ENCODE peak calls at places on chromosomes 13 and 19, in four cellular contexts. E is adipocyte, L is kidney epithelial cell, B is WTC11. P is an unnamed sample.

GRCh38 chr19:18029617-18030338 is 21.8 kb downstream of the ARRDC2 start:
- DNase-seq in E (no peak), L (no peak), B (no peak), P (no peak)

GRCh38 chr13:88602786-88603777 is 931.9 kb downstream of the SLITRK5 start:
- DNase-seq in E (no peak), L (no peak), B (no peak), P (no peak)

GRCh38 chr13:95497307-95497943 is 55.1 kb upstream of the CLDN10 start:
- DNase-seq in E (no peak), L (no peak), B (no peak), P (no peak)

GRCh38 chr13:80363890-80364503 is 23.1 kb upstream of the SPRY2 start:
- DNase-seq in E (peak), L (no peak), B (no peak), P (no peak)

GRCh38 chr19:53908933-53909415 is at the start of gene CACNG7:
- DNase-seq in E (peak), L (no peak), B (peak), P (no peak)

GRCh38 chr13:101417043-101417406 is 717 bp upstream of the NALCN start:
- DNase-seq in E (peak), L (no peak), B (no peak), P (no peak)

GRCh38 chr13:46632171-46632570 is 79.2 kb downstream of the LRCH1 start:
- DNase-seq in E (no peak), L (no peak), B (no peak), P (no peak)

GRCh38 chr13:98937911-98938381 is 39.9 kb downstream of the DOCK9 start:
- DNase-seq in E (peak), L (no peak), B (peak), P (no peak)

P was measured in epithelial cell of prostate.